ENCODE peak calls at places on chromosomes 4 and X, in four cellular contexts. One of them, this sample, is unnamed.
A peak's percentile ranks its signal among the peaks of the same experiment; 100 is the strongest.

GRCh38 chr4:56871357-56871993 is 36.2 kb upstream of the REST start:
- DNase-seq in H9: peak; percentile 67
- DNase-seq in IMR-90: no peak
- DNase-seq in H1: peak; percentile 50
- DNase-seq in this sample: peak; percentile 62

GRCh38 chr4:163866728-163867313 is 372.3 kb downstream of the TMA16 start:
- DNase-seq in H9: no peak
- DNase-seq in IMR-90: peak; percentile 47
- DNase-seq in H1: no peak
- DNase-seq in this sample: peak; percentile 0

GRCh38 chr4:68877555-68877954 is 61.8 kb downstream of the UGT2B10 start:
- DNase-seq in H9: no peak
- DNase-seq in IMR-90: no peak
- DNase-seq in H1: no peak
- DNase-seq in this sample: no peak

GRCh38 chr4:3302786-3303444 is 10.1 kb downstream of the RGS12 start:
- DNase-seq in H9: peak; percentile 25
- DNase-seq in IMR-90: no peak
- DNase-seq in H1: peak; percentile 50
- DNase-seq in this sample: no peak

GRCh38 chr4:141248029-141248428 is 27.3 kb downstream of the ZNF330 start:
- DNase-seq in H9: no peak
- DNase-seq in IMR-90: peak; percentile 71
- DNase-seq in H1: no peak
- DNase-seq in this sample: no peak

GRCh38 chr4:114692958-114693357 is 94.4 kb downstream of the UGT8 start:
- DNase-seq in H9: no peak
- DNase-seq in IMR-90: no peak
- DNase-seq in H1: no peak
- DNase-seq in this sample: no peak

GRCh38 chrX:72121381-72121780 is 10.3 kb downstream of the RTL5 start:
- DNase-seq in H9: no peak
- DNase-seq in IMR-90: peak; percentile 75
- DNase-seq in H1: no peak
- DNase-seq in this sample: no peak

GRCh38 chr4:55485821-55486220 is 60.9 kb downstream of the CLOCK start:
- DNase-seq in H9: no peak
- DNase-seq in IMR-90: peak; percentile 20
- DNase-seq in H1: no peak
- DNase-seq in this sample: no peak

GRCh38 chrX:91279479-91279878 is 155.2 kb upstream of the PABPC5 start:
- DNase-seq in H9: no peak
- DNase-seq in IMR-90: no peak
- DNase-seq in H1: no peak
- DNase-seq in this sample: no peak

GRCh38 chr4:94516999-94517398 is 65.3 kb downstream of the PDLIM5 start:
- DNase-seq in H9: no peak
- DNase-seq in IMR-90: peak; percentile 70
- DNase-seq in H1: no peak
- DNase-seq in this sample: no peak

GRCh38 chr4:129278868-129279267 is 182.9 kb downstream of the C4orf33 start:
- DNase-seq in H9: no peak
- DNase-seq in IMR-90: no peak
- DNase-seq in H1: no peak
- DNase-seq in this sample: no peak

GRCh38 chr4:82601242-82602015 is 39.6 kb upstream of the TMEM150C start:
- DNase-seq in H9: no peak
- DNase-seq in IMR-90: no peak
- DNase-seq in H1: no peak
- DNase-seq in this sample: no peak

GRCh38 chrX:119201570-119201969 is 34.5 kb upstream of the PGRMC1 start:
- DNase-seq in H9: no peak
- DNase-seq in IMR-90: peak; percentile 4
- DNase-seq in H1: no peak
- DNase-seq in this sample: no peak

GRCh38 chrX:134990475-134991473 is at the start of gene SMIM10:
- DNase-seq in H9: peak; percentile 45
- DNase-seq in IMR-90: peak; percentile 79
- DNase-seq in H1: peak; percentile 55
- DNase-seq in this sample: peak; percentile 53

GRCh38 chrX:13283512-13283911 is 36.3 kb downstream of the ATXN3L start:
- DNase-seq in H9: peak; percentile 64
- DNase-seq in IMR-90: no peak
- DNase-seq in H1: no peak
- DNase-seq in this sample: peak; percentile 66

GRCh38 chr4:98728433-98728832 is 70.0 kb upstream of the TSPAN5 start:
- DNase-seq in H9: no peak
- DNase-seq in IMR-90: peak; percentile 69
- DNase-seq in H1: no peak
- DNase-seq in this sample: peak; percentile 68

GRCh38 chrX:107823456-107823855 is 2.2 kb upstream of the MID2 start:
- DNase-seq in H9: no peak
- DNase-seq in IMR-90: peak; percentile 83
- DNase-seq in H1: no peak
- DNase-seq in this sample: no peak

GRCh38 chrX:107825698-107826285 is at the start of gene MID2:
- DNase-seq in H9: peak; percentile 72
- DNase-seq in IMR-90: no peak
- DNase-seq in H1: peak; percentile 58
- DNase-seq in this sample: peak; percentile 77

GRCh38 chrX:107827852-107828251 is 2.2 kb downstream of the MID2 start:
- DNase-seq in H9: no peak
- DNase-seq in IMR-90: no peak
- DNase-seq in H1: no peak
- DNase-seq in this sample: no peak

GRCh38 chrX:107827137-107827831 is 1.6 kb downstream of the MID2 start:
- DNase-seq in H9: no peak
- DNase-seq in IMR-90: no peak
- DNase-seq in H1: no peak
- DNase-seq in this sample: no peak

DNA sequence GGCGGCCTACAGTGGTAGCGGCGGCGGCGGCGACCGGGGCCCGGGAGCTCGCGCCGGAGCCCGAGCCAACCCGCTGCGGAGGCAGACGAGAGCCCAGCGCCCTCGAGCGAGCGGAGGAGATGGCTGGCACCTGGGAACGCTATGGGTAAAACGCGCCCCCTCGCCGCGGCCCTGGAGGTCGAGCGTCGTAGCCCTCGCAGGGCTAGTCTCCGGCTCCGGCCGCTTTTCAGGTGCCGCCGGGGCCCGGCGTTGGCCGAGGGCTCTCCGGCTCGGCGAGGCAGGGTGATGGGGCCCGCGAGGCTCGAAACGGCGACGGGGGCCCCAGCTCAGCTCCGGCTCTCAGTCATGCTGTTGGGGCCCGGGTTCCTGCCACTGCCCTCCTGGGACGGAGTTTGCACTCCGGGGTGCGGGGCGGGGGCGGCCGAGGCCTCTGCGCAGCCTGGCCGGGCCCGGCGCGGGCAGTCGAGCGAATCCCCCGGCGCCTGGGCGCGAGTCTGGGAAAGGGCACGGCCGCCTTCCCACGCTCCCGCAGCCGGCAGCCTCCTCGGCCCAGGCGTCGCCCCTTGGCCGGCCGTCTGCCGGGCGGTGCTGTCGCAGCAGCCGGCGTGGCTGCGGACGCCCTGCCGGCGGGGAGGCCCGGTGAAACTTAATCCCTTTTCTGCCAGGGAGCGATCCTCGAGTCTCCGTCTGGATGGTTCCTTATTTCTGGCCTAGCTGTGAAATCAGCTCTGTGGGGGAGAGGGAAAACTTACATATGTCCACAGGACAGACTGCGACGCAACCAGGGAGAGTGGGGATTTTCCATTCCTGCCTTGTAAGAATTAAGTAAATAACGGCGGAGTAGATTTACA is 845 bp downstream of the MID2 start:
- DNase-seq in H9: peak; percentile 38
- DNase-seq in IMR-90: peak; percentile 42
- DNase-seq in H1: no peak
- DNase-seq in this sample: peak; percentile 60
- H4K8ac ChIP-seq in H9: no peak overlapping the region
- H4K8ac ChIP-seq in IMR-90: no peak overlapping the region
- H4K8ac ChIP-seq in H1: no peak overlapping the region
- H4K8ac ChIP-seq in this sample: no peak overlapping the region

GRCh38 chr4:109979932-109980717 is 67.4 kb downstream of the EGF start:
- DNase-seq in H9: no peak
- DNase-seq in IMR-90: peak; percentile 78
- DNase-seq in H1: no peak
- DNase-seq in this sample: peak; percentile 73
- H3K56ac ChIP-seq in H9: no peak overlapping the region
- H3K56ac ChIP-seq in IMR-90: no peak overlapping the region
- H3K56ac ChIP-seq in H1: no peak overlapping the region
- H3K56ac ChIP-seq in this sample: no peak overlapping the region

DNA sequence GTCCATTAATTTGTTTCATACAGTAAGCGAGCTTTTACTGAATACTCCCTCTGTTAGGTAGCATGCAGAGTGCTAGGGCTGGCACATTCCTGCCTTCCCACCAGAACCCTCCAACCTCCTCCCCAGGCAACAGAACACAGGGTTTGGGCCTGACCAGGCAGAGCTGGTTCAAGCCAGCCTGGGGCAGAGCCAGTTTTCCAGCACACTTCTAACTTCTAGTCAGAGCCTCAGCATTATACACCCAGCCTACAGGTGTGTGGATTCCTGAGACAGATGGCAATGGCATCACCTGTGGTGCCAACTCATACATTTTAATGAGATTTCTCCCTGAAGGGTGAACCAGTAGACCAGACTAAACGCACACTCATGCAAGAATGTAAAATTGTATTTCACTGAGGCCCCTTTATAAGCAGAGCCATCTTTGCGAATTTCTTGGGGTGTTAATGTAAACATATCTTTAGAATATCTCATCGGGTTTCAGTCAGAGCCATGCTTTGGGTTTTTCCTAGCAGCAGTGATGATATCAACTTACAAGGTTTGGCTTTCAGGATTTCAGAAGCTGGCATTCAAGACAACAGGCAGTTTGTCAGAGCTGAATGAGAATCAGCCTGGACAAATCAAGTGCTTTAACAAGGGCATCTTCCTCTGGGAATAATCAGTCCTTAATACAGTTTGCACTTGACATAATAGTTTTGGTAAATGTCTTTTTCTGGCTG is 92.0 kb downstream of the GATB start:
- DNase-seq in H9: no peak
- DNase-seq in IMR-90: peak; percentile 75
- DNase-seq in H1: no peak
- DNase-seq in this sample: no peak
- H4K8ac ChIP-seq in H9: no peak overlapping the region
- H4K8ac ChIP-seq in IMR-90: no peak overlapping the region
- H4K8ac ChIP-seq in H1: no peak overlapping the region
- H4K8ac ChIP-seq in this sample: no peak overlapping the region

DNA sequence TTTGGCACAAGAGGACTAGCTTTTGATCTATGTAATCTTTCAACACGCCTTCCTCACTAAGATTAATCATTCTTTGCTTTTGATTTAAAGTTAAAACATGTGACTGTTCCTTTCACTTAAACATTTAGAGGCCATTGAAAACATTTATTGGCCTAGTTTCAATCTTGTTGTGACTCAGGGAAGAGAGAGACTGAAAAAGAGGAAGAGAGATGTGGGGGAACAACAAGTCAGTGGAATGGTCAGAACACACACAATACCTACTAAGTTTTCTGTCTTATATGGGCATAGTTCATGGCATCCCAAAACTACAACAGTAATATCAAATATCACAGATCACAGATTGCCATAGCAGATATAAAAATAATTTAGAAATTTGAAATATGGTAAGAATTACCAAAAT is 812.9 kb upstream of the AGA start:
- DNase-seq in H9: no peak
- DNase-seq in IMR-90: no peak
- DNase-seq in H1: no peak
- DNase-seq in this sample: no peak
- H3K56ac ChIP-seq in H9: no peak overlapping the region
- H3K56ac ChIP-seq in IMR-90: no peak overlapping the region
- H3K56ac ChIP-seq in H1: no peak overlapping the region
- H3K56ac ChIP-seq in this sample: no peak overlapping the region

GRCh38 chrX:39688219-39688575 is 409.6 kb downstream of the BCOR start:
- DNase-seq in H9: no peak
- DNase-seq in IMR-90: no peak
- DNase-seq in H1: no peak
- DNase-seq in this sample: no peak
- H4K8ac ChIP-seq in H9: no peak overlapping the region
- H4K8ac ChIP-seq in IMR-90: no peak overlapping the region
- H4K8ac ChIP-seq in H1: no peak overlapping the region
- H4K8ac ChIP-seq in this sample: no peak overlapping the region

GRCh38 chrX:100935767-100936166 is 7.0 kb upstream of the XKRX start:
- DNase-seq in H9: no peak
- DNase-seq in IMR-90: no peak
- DNase-seq in H1: no peak
- DNase-seq in this sample: no peak

GRCh38 chrX:100944601-100945000 is 15.9 kb upstream of the XKRX start:
- DNase-seq in H9: no peak
- DNase-seq in IMR-90: no peak
- DNase-seq in H1: no peak
- DNase-seq in this sample: no peak

DNA sequence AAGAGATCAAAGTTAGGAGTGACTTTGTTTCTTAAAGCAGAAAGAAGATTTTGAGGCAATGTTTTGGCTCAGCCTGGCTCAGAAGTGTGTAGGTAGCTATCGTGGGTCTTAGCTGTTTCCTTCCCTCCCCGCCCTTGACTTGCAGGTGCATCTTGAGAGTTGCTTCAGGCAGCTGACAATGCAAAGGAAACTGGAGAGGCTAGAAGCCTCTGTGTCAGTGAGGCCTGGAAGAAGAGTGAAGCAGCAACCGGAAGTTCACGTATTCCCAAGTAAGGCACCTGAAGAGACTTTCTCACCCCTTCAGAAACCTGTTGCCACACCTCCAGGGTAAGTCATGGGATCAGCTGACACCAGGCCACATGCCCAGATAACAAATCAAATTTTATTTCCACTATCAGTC is 10.6 kb upstream of the XKRX start:
- DNase-seq in H9: peak; percentile 28
- DNase-seq in IMR-90: no peak
- DNase-seq in H1: no peak
- DNase-seq in this sample: no peak
- H3K56ac ChIP-seq in H9: no peak overlapping the region
- H3K56ac ChIP-seq in IMR-90: no peak overlapping the region
- H3K56ac ChIP-seq in H1: no peak overlapping the region
- H3K56ac ChIP-seq in this sample: no peak overlapping the region